ENCODE peak calls at places on chromosomes 5 and 9, in six cellular contexts. Y is GM12891, E is H1, N is HepG2, H is GM12878, W is K562. A is an unnamed sample.

GRCh38 chr5:88660947-88661869 is 221.8 kb downstream of the MEF2C start:
- DNase-seq in W (peak), H (no peak), E (no peak), N (no peak), Y (peak), A (peak)

GRCh38 chr5:132294728-132295504 is 722 bp downstream of the SLC22A4 start:
- DNase-seq in E (no peak), Y (no peak), H (no peak), N (no peak), W (peak), A (no peak)

GRCh38 chr9:105127863-105128220 is 116.6 kb upstream of the SLC44A1 start:
- DNase-seq in E (no peak), H (peak), W (no peak), Y (peak), N (no peak), A (peak)

GRCh38 chr5:145162641-145163040 is 672.5 kb downstream of the PRELID2 start:
- DNase-seq in N (peak), Y (no peak), W (no peak), H (no peak), E (no peak), A (no peak)

GRCh38 chr9:16105576-16105975 is 552.7 kb downstream of the CCDC171 start:
- DNase-seq in W (no peak), E (no peak), H (no peak), Y (no peak), N (no peak), A (no peak)

GRCh38 chr5:142426676-142427364 is 102.0 kb upstream of the SPRY4 start:
- DNase-seq in Y (no peak), N (no peak), H (no peak), E (no peak), W (no peak), A (no peak)

GRCh38 chr9:77433675-77434445 is 214.3 kb downstream of the GNA14 start:
- DNase-seq in N (peak), E (no peak), Y (peak), H (no peak), W (peak), A (peak)

GRCh38 chr5:102663771-102664530 is 91.2 kb upstream of the PAM start:
- DNase-seq in Y (no peak), N (no peak), W (no peak), E (no peak), H (no peak), A (no peak)

GRCh38 chr5:132496631-132497487 is 6.3 kb upstream of the IRF1 start:
- DNase-seq in N (peak), Y (peak), E (no peak), H (no peak), W (peak), A (peak)

DNA sequence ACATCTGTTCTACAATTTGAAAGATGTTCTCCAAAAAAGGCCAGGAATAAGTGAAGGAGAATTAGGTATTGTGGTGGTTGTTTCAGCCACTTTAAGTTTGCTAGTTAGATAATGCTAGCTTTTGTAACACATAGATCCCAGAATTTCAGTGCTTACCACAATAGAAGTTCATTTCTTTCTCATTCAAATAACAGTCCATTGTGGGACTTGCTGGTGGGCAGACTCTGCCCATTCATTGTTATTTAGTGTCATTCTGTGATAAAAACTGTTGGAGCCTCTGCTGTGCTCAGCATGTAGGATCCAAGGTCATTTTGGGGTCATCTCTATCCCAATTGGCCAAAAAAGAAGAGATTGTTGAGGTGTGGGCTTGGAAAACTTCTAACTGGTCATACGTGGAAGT is 106.8 kb downstream of the CCDC192 start:
- DNase-seq in H (no peak), E (no peak), Y (no peak), W (no peak), N (no peak), A (no peak)
- TF ChIP-seq POLR2AphosphoS5 in H (no peak), E (no peak), Y (no peak), W (no peak), N (no peak), A (no peak)

GRCh38 chr9:132356276-132356924 is 1.6 kb upstream of the SETX start:
- DNase-seq in W (no peak), Y (no peak), N (no peak), H (no peak), E (no peak), A (no peak)

GRCh38 chr9:132351404-132352050 is 3.3 kb downstream of the SETX start:
- DNase-seq in Y (no peak), W (no peak), E (no peak), N (no peak), H (no peak), A (no peak)

GRCh38 chr9:132357764-132358163 is 3.0 kb upstream of the SETX start:
- DNase-seq in N (no peak), H (no peak), E (no peak), Y (no peak), W (no peak), A (no peak)

GRCh38 chr9:132350861-132351315 is 3.9 kb downstream of the SETX start:
- DNase-seq in E (no peak), H (no peak), Y (no peak), W (no peak), N (no peak), A (no peak)

GRCh38 chr9:132354645-132355355 is at the start of gene SETX:
- DNase-seq in Y (peak), W (peak), N (peak), H (peak), E (peak), A (peak)
- TF ChIP-seq POLR2A in Y (peak), W (peak), N (peak), H (peak), E (peak), A (peak)

DNA sequence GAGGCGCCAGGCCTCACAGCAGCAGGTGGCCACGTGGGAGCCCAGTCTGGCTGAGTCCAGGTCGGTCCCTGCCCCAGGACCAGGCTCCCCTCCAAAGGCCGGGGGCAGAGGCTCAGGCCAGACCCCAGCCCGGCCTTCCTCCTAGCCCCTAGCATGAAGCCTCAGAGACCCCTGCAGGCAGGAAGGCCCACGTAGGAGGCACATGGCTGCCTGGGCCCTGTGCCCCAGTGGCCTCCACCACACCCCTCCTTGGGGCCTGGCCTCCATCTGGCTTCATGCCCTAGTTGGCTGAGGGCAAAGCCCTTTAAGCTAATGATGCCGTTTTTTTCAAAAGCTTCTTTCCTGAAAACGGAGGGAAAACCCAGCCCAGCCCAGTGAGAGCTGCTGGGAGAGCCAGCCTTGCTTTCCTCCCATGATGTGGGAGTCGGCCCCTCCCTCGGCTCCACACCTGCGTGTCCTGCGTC is 9.1 kb downstream of the FLT4 start:
- DNase-seq in N (no peak), H (no peak), W (no peak), E (no peak), Y (peak), A (peak)
- TF ChIP-seq TAF1 in N (no peak), H (no peak), W (no peak), E (no peak), Y (no peak), A (no peak)

GRCh38 chr5:172766287-172767104 is 4.5 kb downstream of the DUSP1 start:
- DNase-seq in Y (no peak), E (no peak), W (no peak), N (peak), H (no peak), A (no peak)
- TF ChIP-seq POLR2AphosphoS5 in Y (no peak), E (peak), W (no peak), N (peak), H (no peak), A (no peak)

GRCh38 chr9:124035001-124035650 is 23.6 kb downstream of the LHX2 start:
- DNase-seq in E (no peak), N (no peak), H (no peak), Y (no peak), W (no peak), A (no peak)
- TF ChIP-seq POLR2A in E (no peak), N (no peak), H (no peak), Y (no peak), W (no peak), A (no peak)

DNA sequence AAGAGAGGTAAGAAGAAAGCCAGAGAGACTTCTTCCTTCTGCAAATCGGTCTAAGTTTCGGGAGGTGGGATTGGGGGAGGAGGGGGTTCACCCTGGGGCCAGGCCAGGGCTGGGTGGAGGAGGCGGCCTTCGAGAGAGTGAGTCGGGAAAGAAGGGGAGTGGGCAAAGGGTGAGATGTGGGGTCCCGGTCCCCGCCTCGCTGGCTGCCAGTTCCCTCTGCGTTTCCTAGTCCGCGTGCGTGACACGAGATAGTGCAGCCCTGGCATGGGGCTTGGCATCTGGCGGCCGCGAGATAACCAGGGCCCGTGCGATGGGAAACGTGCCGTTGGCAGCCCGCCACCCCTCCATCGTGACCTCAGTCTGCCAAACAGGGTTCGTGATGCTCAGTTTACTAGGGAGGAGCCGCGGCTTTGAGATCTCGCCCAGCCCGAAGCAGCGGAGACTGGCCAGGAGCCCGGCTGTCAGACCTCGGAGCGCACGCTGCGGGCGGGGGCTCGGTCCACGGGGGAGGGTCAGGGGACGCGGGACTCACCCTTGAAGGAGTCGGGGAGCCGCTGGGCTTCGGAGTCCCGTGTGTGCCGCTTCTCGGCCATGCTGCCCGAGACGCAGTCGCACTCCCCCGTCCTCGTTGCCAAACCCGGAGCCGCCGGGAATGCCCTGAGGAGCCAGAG is at the start of gene STOM:
- DNase-seq in N (peak), E (no peak), W (no peak), H (no peak), Y (no peak), A (no peak)
- TF ChIP-seq TAF1 in N (peak), E (peak), W (no peak), H (no peak), Y (peak), A (no peak)

GRCh38 chr5:110086658-110087388 is 397.1 kb downstream of the MAN2A1 start:
- DNase-seq in N (no peak), W (no peak), E (no peak), H (no peak), Y (no peak), A (no peak)
- TF ChIP-seq POLR2AphosphoS5 in N (no peak), W (no peak), E (no peak), H (no peak), Y (no peak), A (no peak)

GRCh38 chr9:133461975-133462374 is 2.2 kb downstream of the CACFD1 start:
- DNase-seq in E (no peak), Y (no peak), N (peak), H (no peak), W (no peak), A (no peak)

GRCh38 chr9:133460405-133461175 is 812 bp downstream of the CACFD1 start:
- DNase-seq in H (no peak), E (no peak), W (peak), Y (peak), N (peak), A (peak)

GRCh38 chr9:133458643-133459312 is 1.0 kb upstream of the CACFD1 start:
- DNase-seq in N (peak), W (no peak), Y (no peak), E (no peak), H (no peak), A (no peak)

GRCh38 chr9:133457748-133458147 is 2.0 kb upstream of the CACFD1 start:
- DNase-seq in W (no peak), E (no peak), N (no peak), H (no peak), Y (no peak), A (no peak)

GRCh38 chr9:133459476-133460404 is at the start of gene CACFD1:
- DNase-seq in H (peak), W (peak), Y (peak), E (peak), N (peak), A (peak)
- TF ChIP-seq POLR2A in H (peak), W (no peak), Y (no peak), E (no peak), N (no peak), A (peak)

GRCh38 chr5:65018763-65019162 is 250.0 kb downstream of the CWC27 start:
- DNase-seq in N (no peak), E (no peak), W (no peak), Y (no peak), H (no peak), A (no peak)
- TF ChIP-seq TAF1 in N (no peak), E (no peak), W (no peak), Y (no peak), H (no peak), A (no peak)

DNA sequence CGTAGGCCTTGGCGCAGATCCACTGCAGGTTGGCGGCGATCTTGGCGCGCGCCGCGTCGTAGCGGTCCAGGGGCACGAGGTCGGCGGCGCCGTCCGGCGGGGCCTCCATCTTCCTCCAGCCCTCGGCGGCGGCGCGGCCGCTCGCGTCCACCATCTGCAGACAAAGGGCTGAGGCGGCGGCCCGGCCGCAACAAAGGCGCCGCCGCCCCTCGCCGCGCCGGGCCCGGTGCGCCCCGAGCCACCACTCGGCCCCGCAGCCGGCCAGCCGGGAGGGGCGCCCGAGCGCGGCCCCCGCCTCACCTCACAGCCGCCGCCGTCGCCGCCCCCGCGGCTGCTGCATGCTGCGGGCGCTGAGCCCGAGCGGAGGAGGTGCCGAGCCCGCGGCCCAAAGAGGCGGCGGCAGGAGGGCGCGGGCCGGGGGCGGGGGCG is 326 bp downstream of the CAMSAP1 start:
- DNase-seq in H (no peak), N (no peak), Y (no peak), W (no peak), E (no peak), A (no peak)
- TF ChIP-seq POLR2AphosphoS5 in H (no peak), N (no peak), Y (no peak), W (peak), E (no peak), A (no peak)